ENCODE peak calls at places on chromosomes 4 and X, in four cellular contexts. W, R, I and E are unnamed samples.

GRCh38 chr4:48187813-48188212 is 53.8 kb upstream of the TXK start:
- DNase-seq in I (no peak), W (no peak), R (no peak), E (no peak)

GRCh38 chr4:187550256-187550950 is 445.2 kb upstream of the ZFP42 start:
- DNase-seq in W (no peak), R (no peak), I (no peak), E (no peak)

GRCh38 chr4:40422309-40422708 is 87.2 kb downstream of the CHRNA9 start:
- DNase-seq in I (no peak), R (no peak), W (no peak), E (no peak)

GRCh38 chr4:182212211-182212761 is 30.9 kb upstream of the TENM3 start:
- DNase-seq in W (no peak), I (peak), R (no peak), E (no peak)

GRCh38 chr4:138269175-138269574 is 27.0 kb upstream of the SLC7A11 start:
- DNase-seq in I (no peak), W (no peak), R (no peak), E (no peak)

GRCh38 chr4:1375761-1376322 is 28.8 kb downstream of the UVSSA start:
- DNase-seq in I (no peak), R (peak), W (no peak), E (no peak)

GRCh38 chr4:39044947-39045734 is 12.9 kb upstream of the TMEM156 start:
- DNase-seq in I (peak), R (no peak), W (no peak), E (no peak)

GRCh38 chr4:109614466-109614865 is 54.4 kb downstream of the MCUB start:
- DNase-seq in I (no peak), R (no peak), W (no peak), E (no peak)

GRCh38 chr4:110518889-110519490 is 43.0 kb downstream of the ENPEP start:
- DNase-seq in R (no peak), W (no peak), I (peak), E (no peak)

GRCh38 chr4:139835006-139835405 is 169.4 kb downstream of the MGST2 start:
- DNase-seq in R (no peak), I (no peak), W (no peak), E (no peak)

GRCh38 chrX:53580742-53581504 is 105.6 kb downstream of the HUWE1 start:
- DNase-seq in I (no peak), R (no peak), W (no peak), E (no peak)

GRCh38 chr4:176001171-176002006 is 64.3 kb upstream of the WDR17 start:
- DNase-seq in I (peak), W (no peak), R (no peak), E (no peak)

GRCh38 chr4:182142146-182143085 is 100.8 kb upstream of the TENM3 start:
- DNase-seq in W (no peak), R (no peak), I (no peak), E (no peak)

GRCh38 chr4:71004281-71004851 is 10.9 kb downstream of the DCK start:
- DNase-seq in I (no peak), W (no peak), R (peak), E (peak)

GRCh38 chr4:69120869-69121268 is 24.6 kb downstream of the UGT2B7 start:
- DNase-seq in R (no peak), W (no peak), I (no peak), E (no peak)

GRCh38 chr4:80072607-80073361 is at the start of gene ANTXR2:
- DNase-seq in R (peak), I (peak), W (peak), E (peak)

GRCh38 chrX:23376581-23376980 is 41.9 kb downstream of the PTCHD1 start:
- DNase-seq in I (no peak), W (no peak), R (no peak), E (no peak)

GRCh38 chr4:74546020-74546419 is 101.1 kb downstream of the AREG start:
- DNase-seq in W (no peak), I (no peak), R (no peak), E (no peak)

GRCh38 chr4:31193516-31193915 is 473.3 kb downstream of the PCDH7 start:
- DNase-seq in W (no peak), I (no peak), R (no peak), E (no peak)

GRCh38 chr4:19888587-19888986 is 363.1 kb upstream of the SLIT2 start:
- DNase-seq in I (peak), R (no peak), W (no peak), E (no peak)